ENCODE peak calls at places on chromosome 3, in four cellular contexts. One of them, this sample, is unnamed.

GRCh38 chr3:114178770-114179368 is at the start of gene DRD3:
- DNase-seq in neural progenitor cell: peak; percentile 87
- DNase-seq in testis: peak; percentile 22
- DNase-seq in transverse colon: no peak
- DNase-seq in this sample: no peak

GRCh38 chr3:96331341-96331740 is 483.1 kb upstream of the EPHA6 start:
- DNase-seq in testis: no peak
- DNase-seq in neural progenitor cell: no peak
- DNase-seq in transverse colon: no peak
- DNase-seq in this sample: peak; percentile 9

GRCh38 chr3:53744351-53744750 is 101.9 kb downstream of the CHDH start:
- DNase-seq in transverse colon: peak; percentile 44
- DNase-seq in neural progenitor cell: no peak
- DNase-seq in testis: no peak
- DNase-seq in this sample: no peak

GRCh38 chr3:37762698-37763097 is 99.0 kb upstream of the CTDSPL start:
- DNase-seq in neural progenitor cell: no peak
- DNase-seq in transverse colon: no peak
- DNase-seq in testis: no peak
- DNase-seq in this sample: no peak

GRCh38 chr3:55534876-55535275 is 47.8 kb upstream of the WNT5A start:
- DNase-seq in neural progenitor cell: no peak
- DNase-seq in testis: no peak
- DNase-seq in transverse colon: no peak
- DNase-seq in this sample: no peak

GRCh38 chr3:55716611-55717225 is 229.6 kb upstream of the WNT5A start:
- DNase-seq in transverse colon: no peak
- DNase-seq in neural progenitor cell: no peak
- DNase-seq in testis: no peak
- DNase-seq in this sample: no peak

GRCh38 chr3:53045784-53046170 is at the start of gene SFMBT1:
- DNase-seq in testis: peak; percentile 76
- DNase-seq in transverse colon: peak; percentile 77
- DNase-seq in neural progenitor cell: peak; percentile 87
- DNase-seq in this sample: peak; percentile 61

GRCh38 chr3:27095588-27096222 is 273.5 kb downstream of the NEK10 start:
- DNase-seq in neural progenitor cell: no peak
- DNase-seq in testis: no peak
- DNase-seq in transverse colon: no peak
- DNase-seq in this sample: no peak

GRCh38 chr3:184181596-184181995 is 4.4 kb upstream of the ABCF3 start:
- DNase-seq in transverse colon: no peak
- DNase-seq in testis: no peak
- DNase-seq in neural progenitor cell: no peak
- DNase-seq in this sample: no peak
- H3K4me3 ChIP-seq in transverse colon: no peak overlapping the region
- H3K4me3 ChIP-seq in testis: no peak overlapping the region
- H3K4me3 ChIP-seq in neural progenitor cell: no peak overlapping the region
- H3K4me3 ChIP-seq in this sample: no peak overlapping the region

GRCh38 chr3:3577823-3578222 is 221.4 kb upstream of the LRRN1 start:
- DNase-seq in neural progenitor cell: peak; percentile 12
- DNase-seq in testis: no peak
- DNase-seq in transverse colon: no peak
- DNase-seq in this sample: no peak
- H3K27me3 ChIP-seq in neural progenitor cell: no peaks in the 10 kb centered on the region
- H3K27me3 ChIP-seq in testis: no peaks in the 10 kb centered on the region
- H3K27me3 ChIP-seq in transverse colon: no peaks in the 10 kb centered on the region
- H3K27me3 ChIP-seq in this sample: no peaks in the 10 kb centered on the region

GRCh38 chr3:66404903-66405700 is 95.7 kb downstream of the LRIG1 start:
- DNase-seq in neural progenitor cell: no peak
- DNase-seq in testis: no peak
- DNase-seq in transverse colon: no peak
- DNase-seq in this sample: no peak

GRCh38 chr3:66402596-66403267 is 98.1 kb downstream of the LRIG1 start:
- DNase-seq in transverse colon: no peak
- DNase-seq in testis: peak; percentile 63
- DNase-seq in neural progenitor cell: no peak
- DNase-seq in this sample: no peak

GRCh38 chr3:66401578-66402382 is 99.0 kb downstream of the LRIG1 start:
- DNase-seq in transverse colon: no peak
- DNase-seq in testis: peak; percentile 15
- DNase-seq in neural progenitor cell: peak; percentile 31
- DNase-seq in this sample: no peak

GRCh38 chr3:66404246-66404645 is 96.6 kb downstream of the LRIG1 start:
- DNase-seq in neural progenitor cell: no peak
- DNase-seq in transverse colon: no peak
- DNase-seq in testis: no peak
- DNase-seq in this sample: no peak

GRCh38 chr3:66403268-66403990 is 97.4 kb downstream of the LRIG1 start:
- DNase-seq in testis: peak; percentile 14
- DNase-seq in neural progenitor cell: no peak
- DNase-seq in transverse colon: no peak
- DNase-seq in this sample: no peak
- H3K4me1 ChIP-seq in testis: peaks cover 6% of the 10 kb centered on the region
- H3K4me1 ChIP-seq in neural progenitor cell: peaks cover 38% of the 10 kb centered on the region
- H3K4me1 ChIP-seq in transverse colon: peaks cover 43% of the 10 kb centered on the region
- H3K4me1 ChIP-seq in this sample: peaks cover under 1% of the 10 kb centered on the region

GRCh38 chr3:186356152-186356551 is 5.9 kb downstream of the DGKG start:
- DNase-seq in neural progenitor cell: no peak
- DNase-seq in transverse colon: no peak
- DNase-seq in testis: no peak
- DNase-seq in this sample: no peak

GRCh38 chr3:186361246-186361611 is 805 bp downstream of the DGKG start:
- DNase-seq in neural progenitor cell: peak; percentile 25
- DNase-seq in transverse colon: no peak
- DNase-seq in testis: no peak
- DNase-seq in this sample: no peak

GRCh38 chr3:186361612-186362408 is at the start of gene DGKG:
- DNase-seq in testis: peak; percentile 49
- DNase-seq in neural progenitor cell: peak; percentile 59
- DNase-seq in transverse colon: peak; percentile 49
- DNase-seq in this sample: peak; percentile 66

GRCh38 chr3:186360779-186361178 is 1.3 kb downstream of the DGKG start:
- DNase-seq in testis: no peak
- DNase-seq in neural progenitor cell: peak; percentile 70
- DNase-seq in transverse colon: no peak
- DNase-seq in this sample: peak; percentile 41

DNA sequence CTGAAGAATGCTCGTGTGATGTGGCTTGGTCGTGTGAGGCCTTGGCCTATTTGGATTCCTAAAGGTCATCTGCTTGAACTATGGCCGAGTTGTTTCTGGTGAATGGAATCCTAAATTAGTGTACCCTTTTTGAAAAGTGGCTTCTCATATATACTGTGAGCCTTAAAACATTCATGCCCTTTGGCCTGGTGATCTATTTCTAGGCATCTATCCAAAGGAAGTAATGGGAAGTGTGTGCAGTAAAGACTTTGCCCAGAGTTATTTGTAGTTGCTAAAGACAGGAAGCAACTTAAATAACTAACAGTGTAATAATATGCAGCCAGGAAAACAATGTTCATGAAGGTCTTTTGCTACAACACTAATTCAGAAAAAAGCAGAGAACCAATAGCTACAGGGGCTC is 3.0 kb downstream of the DGKG start:
- DNase-seq in testis: no peak
- DNase-seq in neural progenitor cell: no peak
- DNase-seq in transverse colon: no peak
- DNase-seq in this sample: no peak
- H3K4me3 ChIP-seq in testis: no peak overlapping the region
- H3K4me3 ChIP-seq in neural progenitor cell: no peak overlapping the region
- H3K4me3 ChIP-seq in transverse colon: no peak overlapping the region
- H3K4me3 ChIP-seq in this sample: no peak overlapping the region

GRCh38 chr3:3403700-3404099 is 224.2 kb upstream of the CRBN start:
- DNase-seq in transverse colon: no peak
- DNase-seq in neural progenitor cell: no peak
- DNase-seq in testis: no peak
- DNase-seq in this sample: no peak

GRCh38 chr3:3405131-3405530 is 225.6 kb upstream of the CRBN start:
- DNase-seq in transverse colon: no peak
- DNase-seq in neural progenitor cell: no peak
- DNase-seq in testis: no peak
- DNase-seq in this sample: no peak
- H3K27me3 ChIP-seq in transverse colon: no peaks in the 10 kb centered on the region
- H3K27me3 ChIP-seq in neural progenitor cell: no peaks in the 10 kb centered on the region
- H3K27me3 ChIP-seq in testis: no peaks in the 10 kb centered on the region
- H3K27me3 ChIP-seq in this sample: no peaks in the 10 kb centered on the region

DNA sequence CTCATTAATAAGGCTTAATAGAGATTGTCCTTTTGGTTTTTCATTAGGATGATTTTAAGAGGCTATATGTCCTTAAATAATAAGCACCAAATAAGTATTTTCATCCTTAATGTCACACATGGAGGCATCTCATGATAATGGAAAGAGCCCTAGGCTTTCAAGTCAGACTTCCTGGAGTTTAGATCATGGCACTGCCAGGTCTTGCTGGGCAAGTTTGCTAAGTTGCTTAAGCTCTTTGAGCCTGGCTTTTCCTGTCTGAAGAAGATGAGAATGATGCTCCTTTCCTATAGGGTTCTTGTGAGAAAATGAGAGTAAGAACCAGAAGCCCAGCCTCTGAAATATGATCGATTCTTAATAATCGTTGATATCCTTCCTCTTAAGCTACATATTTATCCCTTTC is 23.4 kb upstream of the P2RY12 start:
- DNase-seq in transverse colon: no peak
- DNase-seq in testis: no peak
- DNase-seq in neural progenitor cell: no peak
- DNase-seq in this sample: no peak
- H3K4me1 ChIP-seq in transverse colon: no peaks in the 10 kb centered on the region
- H3K4me1 ChIP-seq in testis: no peaks in the 10 kb centered on the region
- H3K4me1 ChIP-seq in neural progenitor cell: no peaks in the 10 kb centered on the region
- H3K4me1 ChIP-seq in this sample: no peaks in the 10 kb centered on the region